ENCODE peak calls at places on chromosome 14, in six cellular contexts. K, V, Y, F, N and J are unnamed samples. For H3K4me1, the result is how much of the 10 kb centered on the place peaks cover.

GRCh38 chr14:77615231-77616132 is 955 bp downstream of the SPTLC2 start:
- DNase-seq in K (peak), N (peak), F (peak), V (no peak), Y (no peak), J (no peak)

GRCh38 chr14:54564799-54565235 is 2.1 kb upstream of the SAMD4A start:
- DNase-seq in K (no peak), Y (no peak), N (no peak), F (no peak), V (no peak), J (peak)

GRCh38 chr14:70600382-70601157 is at the start of gene MED6:
- DNase-seq in V (peak), K (peak), F (peak), N (peak), Y (peak), J (peak)

GRCh38 chr14:72864712-72865365 is 29.1 kb downstream of the DPF3 start:
- DNase-seq in F (no peak), N (no peak), K (no peak), Y (no peak), V (no peak), J (no peak)

GRCh38 chr14:85399196-85399595 is 130.7 kb upstream of the FLRT2 start:
- DNase-seq in K (peak), N (no peak), F (no peak), V (no peak), Y (no peak), J (no peak)

GRCh38 chr14:95765016-95765415 is 51.1 kb upstream of the TCL1A start:
- DNase-seq in K (no peak), Y (no peak), F (no peak), V (no peak), N (no peak), J (no peak)

GRCh38 chr14:102220031-102220430 is 80.3 kb downstream of the WDR20 start:
- DNase-seq in V (no peak), N (no peak), Y (no peak), F (no peak), K (no peak), J (no peak)

GRCh38 chr14:82502043-82502442 is 968.4 kb upstream of the SEL1L start:
- DNase-seq in V (no peak), N (no peak), F (no peak), Y (no peak), K (no peak), J (no peak)

GRCh38 chr14:99476864-99477263 is 3.8 kb downstream of the SETD3 start:
- DNase-seq in K (no peak), N (no peak), F (no peak), V (no peak), Y (no peak), J (no peak)

GRCh38 chr14:92105845-92106094 is 612 bp downstream of the ATXN3 start:
- DNase-seq in N (peak), K (peak), F (no peak), V (peak), Y (peak), J (peak)

GRCh38 chr14:34081126-34081575 is 130.3 kb upstream of the EGLN3 start:
- DNase-seq in K (no peak), F (no peak), V (no peak), Y (no peak), N (no peak), J (no peak)

GRCh38 chr14:100424504-100425453 is 101.6 kb downstream of the SLC25A47 start:
- DNase-seq in F (peak), Y (no peak), V (no peak), K (no peak), N (no peak), J (no peak)

DNA sequence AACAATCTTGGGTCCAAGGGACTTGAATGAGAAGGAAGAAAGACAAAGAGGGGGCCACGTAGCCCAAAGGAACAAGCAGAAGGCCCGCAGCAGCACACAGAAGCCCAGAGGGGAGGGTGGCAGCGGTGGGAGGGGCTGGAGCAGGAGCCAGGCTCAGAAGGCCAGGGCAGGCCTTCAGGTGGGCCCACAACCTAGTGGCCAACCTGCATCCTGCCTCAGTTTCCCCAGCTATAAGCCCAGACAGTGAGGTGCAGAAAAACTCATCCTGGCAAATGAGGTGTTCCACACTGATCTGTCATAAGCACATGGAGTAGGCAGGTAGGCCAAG is 34.1 kb downstream of the LTBP2 start:
- DNase-seq in F (no peak), K (no peak), N (no peak), Y (no peak), V (no peak), J (no peak)
- H3K4me1 ChIP-seq in F (half or more), K (under half), N (under half), Y (under half), V (under half), J (half or more)

GRCh38 chr14:22534547-22534946 is 54.5 kb downstream of the DAD1 start:
- DNase-seq in V (no peak), N (no peak), F (no peak), Y (no peak), K (no peak), J (no peak)
- H3K4me1 ChIP-seq in V (under half), N (under half), F (under half), Y (under half), K (under half), J (under half)

GRCh38 chr14:71716371-71716770 is 215.9 kb upstream of the RGS6 start:
- DNase-seq in N (no peak), K (no peak), Y (no peak), V (no peak), F (no peak), J (no peak)

GRCh38 chr14:71722885-71723284 is 209.3 kb upstream of the RGS6 start:
- DNase-seq in K (no peak), V (no peak), N (no peak), F (no peak), Y (no peak), J (no peak)

GRCh38 chr14:71725802-71726638 is 206.2 kb upstream of the RGS6 start:
- DNase-seq in K (no peak), N (no peak), F (no peak), Y (no peak), V (no peak), J (no peak)

GRCh38 chr14:71721791-71722190 is 210.4 kb upstream of the RGS6 start:
- DNase-seq in K (no peak), V (no peak), F (no peak), Y (no peak), N (no peak), J (no peak)

DNA sequence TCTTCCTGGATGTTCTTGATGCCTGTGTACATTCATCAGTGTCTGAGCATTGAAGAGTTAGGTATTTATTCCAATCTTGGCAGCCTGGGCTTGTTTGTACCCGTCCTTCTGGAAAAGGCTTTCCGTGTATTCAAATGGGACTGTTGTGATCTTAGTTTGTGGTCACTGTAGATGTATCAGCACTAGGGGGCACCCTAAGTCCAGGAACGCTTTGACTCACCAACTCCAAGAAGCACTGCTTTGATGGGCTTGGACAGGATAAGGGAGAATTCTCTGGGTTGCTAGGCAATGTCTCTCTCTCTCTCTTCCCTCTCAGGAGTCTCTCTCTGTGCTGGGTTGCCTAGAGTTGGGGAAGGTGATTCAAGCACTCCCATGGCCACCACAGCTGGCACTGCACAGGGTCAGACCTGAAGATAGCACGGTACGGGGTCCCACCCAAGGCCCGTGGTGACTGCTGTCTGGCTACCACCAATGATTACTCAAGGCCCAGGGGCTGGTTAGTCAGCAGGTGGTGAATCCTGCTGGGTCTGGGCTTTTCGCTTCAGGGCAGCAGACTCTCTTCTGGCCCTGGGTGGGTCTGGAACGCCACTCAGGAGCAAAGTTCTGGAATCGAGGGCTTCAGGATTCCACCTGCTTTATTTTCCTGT is 211.1 kb upstream of the RGS6 start:
- DNase-seq in Y (no peak), V (no peak), N (peak), F (peak), K (peak), J (peak)
- H3K4me1 ChIP-seq in Y (under half), V (under half), N (under half), F (under half), K (under half), J (under half)

DNA sequence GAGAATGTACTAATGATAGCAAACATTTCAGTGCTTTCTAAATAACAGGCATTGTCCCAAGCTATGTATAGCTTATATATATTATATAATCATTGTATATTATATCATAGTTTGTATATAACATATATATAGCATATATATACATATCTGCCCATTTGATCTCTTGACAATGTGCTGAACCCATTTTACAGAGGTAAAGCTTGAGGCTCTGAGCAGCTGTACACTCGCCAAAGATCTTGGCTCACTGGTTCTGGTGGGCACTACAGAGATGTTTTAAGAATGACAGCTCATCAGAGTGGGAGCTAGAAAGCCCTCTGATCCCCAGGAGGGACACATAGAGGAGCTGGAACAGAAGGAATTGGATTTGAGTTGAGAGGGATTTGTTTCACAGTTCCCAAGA is 68.2 kb upstream of the ACTN1 start:
- DNase-seq in K (no peak), V (no peak), Y (no peak), F (no peak), N (no peak), J (no peak)
- H3K4me1 ChIP-seq in K (under half), V (half or more), Y (under half), F (under half), N (under half), J (half or more)